ENCODE peak calls at places on chromosomes 13 and 19, in eight cellular contexts. One of them, this sample, is unnamed.

GRCh38 chr13:27858046-27858445 is 61.8 kb upstream of the PDX1 start:
- DNase-seq in HS-5: no peak
- DNase-seq in aorta: no peak
- DNase-seq in SK-MEL-5: no peak
- DNase-seq in T follicular helper cell: no peak
- DNase-seq in Daoy: no peak
- DNase-seq in amniotic epithelial cell: no peak
- DNase-seq in Peyer's patch: no peak
- DNase-seq in this sample: no peak

GRCh38 chr13:56907766-56908165 is 233.0 kb upstream of the PRR20A start:
- DNase-seq in aorta: no peak
- DNase-seq in T follicular helper cell: no peak
- DNase-seq in HS-5: no peak
- DNase-seq in Daoy: no peak
- DNase-seq in amniotic epithelial cell: no peak
- DNase-seq in Peyer's patch: no peak
- DNase-seq in SK-MEL-5: no peak
- DNase-seq in this sample: no peak

GRCh38 chr13:99035715-99036114 is 57.9 kb upstream of the DOCK9 start:
- DNase-seq in Daoy: no peak
- DNase-seq in T follicular helper cell: no peak
- DNase-seq in Peyer's patch: no peak
- DNase-seq in amniotic epithelial cell: no peak
- DNase-seq in HS-5: no peak
- DNase-seq in SK-MEL-5: no peak
- DNase-seq in aorta: no peak
- DNase-seq in this sample: no peak

GRCh38 chr13:97648881-97649224 is 214.9 kb downstream of the RAP2A start:
- DNase-seq in Peyer's patch: no peak
- DNase-seq in Daoy: no peak
- DNase-seq in HS-5: no peak
- DNase-seq in SK-MEL-5: no peak
- DNase-seq in aorta: no peak
- DNase-seq in amniotic epithelial cell: no peak
- DNase-seq in T follicular helper cell: no peak
- DNase-seq in this sample: no peak

GRCh38 chr19:2207991-2208860 is 27.9 kb downstream of the PLEKHJ1 start:
- DNase-seq in T follicular helper cell: no peak
- DNase-seq in HS-5: peak; percentile 18
- DNase-seq in amniotic epithelial cell: peak; percentile 50
- DNase-seq in aorta: no peak
- DNase-seq in Peyer's patch: peak; percentile 74
- DNase-seq in Daoy: peak; percentile 91
- DNase-seq in SK-MEL-5: no peak
- DNase-seq in this sample: peak; percentile 63

GRCh38 chr13:74464656-74465055 is 330.5 kb upstream of the KLF12 start:
- DNase-seq in aorta: no peak
- DNase-seq in amniotic epithelial cell: no peak
- DNase-seq in Daoy: no peak
- DNase-seq in Peyer's patch: no peak
- DNase-seq in T follicular helper cell: no peak
- DNase-seq in HS-5: no peak
- DNase-seq in SK-MEL-5: no peak
- DNase-seq in this sample: no peak

GRCh38 chr13:80873589-80873988 is 532.7 kb upstream of the SPRY2 start:
- DNase-seq in amniotic epithelial cell: no peak
- DNase-seq in T follicular helper cell: no peak
- DNase-seq in HS-5: no peak
- DNase-seq in SK-MEL-5: no peak
- DNase-seq in Peyer's patch: no peak
- DNase-seq in aorta: no peak
- DNase-seq in Daoy: peak; percentile 11
- DNase-seq in this sample: no peak

GRCh38 chr13:76016799-76017198 is 380.7 kb downstream of the LMO7 start:
- DNase-seq in Peyer's patch: no peak
- DNase-seq in T follicular helper cell: no peak
- DNase-seq in HS-5: no peak
- DNase-seq in amniotic epithelial cell: peak; percentile 53
- DNase-seq in SK-MEL-5: peak; percentile 78
- DNase-seq in Daoy: peak; percentile 5
- DNase-seq in aorta: no peak
- DNase-seq in this sample: peak; percentile 8

GRCh38 chr19:8459520-8460260 is 14.9 kb downstream of the HNRNPM start:
- DNase-seq in amniotic epithelial cell: peak; percentile 69
- DNase-seq in aorta: no peak
- DNase-seq in HS-5: peak; percentile 38
- DNase-seq in Daoy: no peak
- DNase-seq in Peyer's patch: no peak
- DNase-seq in T follicular helper cell: no peak
- DNase-seq in SK-MEL-5: no peak
- DNase-seq in this sample: no peak

GRCh38 chr19:49468746-49469447 is 5.1 kb upstream of the FLT3LG start:
- DNase-seq in amniotic epithelial cell: no peak
- DNase-seq in Daoy: peak; percentile 63
- DNase-seq in SK-MEL-5: peak; percentile 71
- DNase-seq in Peyer's patch: peak; percentile 90
- DNase-seq in aorta: peak; percentile 87
- DNase-seq in T follicular helper cell: peak; percentile 85
- DNase-seq in HS-5: no peak
- DNase-seq in this sample: peak; percentile 77

GRCh38 chr13:38366954-38367645 is 17.4 kb downstream of the UFM1 start:
- DNase-seq in SK-MEL-5: no peak
- DNase-seq in HS-5: peak; percentile 45
- DNase-seq in T follicular helper cell: no peak
- DNase-seq in aorta: no peak
- DNase-seq in Peyer's patch: no peak
- DNase-seq in Daoy: no peak
- DNase-seq in amniotic epithelial cell: peak; percentile 13
- DNase-seq in this sample: no peak

GRCh38 chr13:22915442-22916082 is 265.2 kb upstream of the SGCG start:
- DNase-seq in HS-5: peak; percentile 1
- DNase-seq in Peyer's patch: no peak
- DNase-seq in T follicular helper cell: no peak
- DNase-seq in aorta: peak; percentile 80
- DNase-seq in amniotic epithelial cell: peak; percentile 78
- DNase-seq in SK-MEL-5: peak; percentile 33
- DNase-seq in Daoy: peak; percentile 77
- DNase-seq in this sample: peak; percentile 68

GRCh38 chr13:44054525-44054924 is 174.8 kb downstream of the LACC1 start:
- DNase-seq in amniotic epithelial cell: no peak
- DNase-seq in Peyer's patch: no peak
- DNase-seq in T follicular helper cell: no peak
- DNase-seq in aorta: no peak
- DNase-seq in SK-MEL-5: no peak
- DNase-seq in HS-5: no peak
- DNase-seq in Daoy: no peak
- DNase-seq in this sample: no peak

GRCh38 chr13:95258619-95259194 is 42.5 kb downstream of the ABCC4 start:
- DNase-seq in amniotic epithelial cell: no peak
- DNase-seq in Daoy: no peak
- DNase-seq in aorta: no peak
- DNase-seq in Peyer's patch: no peak
- DNase-seq in HS-5: no peak
- DNase-seq in T follicular helper cell: no peak
- DNase-seq in SK-MEL-5: no peak
- DNase-seq in this sample: no peak

GRCh38 chr19:8194528-8195275 is 14.5 kb upstream of the CERS4 start:
- DNase-seq in amniotic epithelial cell: no peak
- DNase-seq in Daoy: no peak
- DNase-seq in T follicular helper cell: no peak
- DNase-seq in Peyer's patch: peak; percentile 80
- DNase-seq in SK-MEL-5: no peak
- DNase-seq in HS-5: no peak
- DNase-seq in aorta: peak; percentile 58
- DNase-seq in this sample: peak; percentile 50

GRCh38 chr19:47839913-47840312 is 18.2 kb downstream of the CRX start:
- DNase-seq in Peyer's patch: no peak
- DNase-seq in Daoy: no peak
- DNase-seq in amniotic epithelial cell: peak; percentile 24
- DNase-seq in T follicular helper cell: no peak
- DNase-seq in SK-MEL-5: no peak
- DNase-seq in aorta: no peak
- DNase-seq in HS-5: no peak
- DNase-seq in this sample: no peak

GRCh38 chr13:26599403-26599802 is 41.9 kb downstream of the WASF3 start:
- DNase-seq in SK-MEL-5: no peak
- DNase-seq in Peyer's patch: no peak
- DNase-seq in HS-5: no peak
- DNase-seq in amniotic epithelial cell: no peak
- DNase-seq in Daoy: no peak
- DNase-seq in T follicular helper cell: no peak
- DNase-seq in aorta: no peak
- DNase-seq in this sample: no peak

GRCh38 chr19:3844596-3844995 is 24.2 kb downstream of the ZFR2 start:
- DNase-seq in HS-5: no peak
- DNase-seq in Daoy: no peak
- DNase-seq in T follicular helper cell: no peak
- DNase-seq in Peyer's patch: no peak
- DNase-seq in aorta: no peak
- DNase-seq in SK-MEL-5: no peak
- DNase-seq in amniotic epithelial cell: peak; percentile 73
- DNase-seq in this sample: no peak

GRCh38 chr13:113997845-113998751 is 24.2 kb upstream of the C13orf46 start:
- DNase-seq in Daoy: peak; percentile 54
- DNase-seq in SK-MEL-5: no peak
- DNase-seq in aorta: peak; percentile 74
- DNase-seq in Peyer's patch: no peak
- DNase-seq in amniotic epithelial cell: no peak
- DNase-seq in T follicular helper cell: no peak
- DNase-seq in HS-5: no peak
- DNase-seq in this sample: peak; percentile 33

GRCh38 chr13:25886438-25887214 is 165.2 kb downstream of the SHISA2 start:
- DNase-seq in T follicular helper cell: no peak
- DNase-seq in Daoy: peak; percentile 83
- DNase-seq in SK-MEL-5: no peak
- DNase-seq in aorta: no peak
- DNase-seq in amniotic epithelial cell: peak; percentile 84
- DNase-seq in HS-5: peak; percentile 39
- DNase-seq in Peyer's patch: no peak
- DNase-seq in this sample: no peak

GRCh38 chr19:5147074-5147970 is 178.4 kb downstream of the KDM4B start:
- DNase-seq in Daoy: no peak
- DNase-seq in T follicular helper cell: no peak
- DNase-seq in Peyer's patch: no peak
- DNase-seq in HS-5: no peak
- DNase-seq in amniotic epithelial cell: no peak
- DNase-seq in aorta: peak; percentile 40
- DNase-seq in SK-MEL-5: no peak
- DNase-seq in this sample: no peak